ENCODE peak calls at places on chromosomes 7 and 10, in six cellular contexts. One of them, this sample, is unnamed.

GRCh38 chr7:1567082-1567771 is 2.6 kb downstream of the PSMG3 start:
- DNase-seq in right atrium auricular region: no peak
- DNase-seq in choroid plexus epithelial cell: peak
- DNase-seq in HTR-8/SVneo: no peak
- DNase-seq in NCI-H774: no peak
- DNase-seq in hippocampal formation: no peak
- DNase-seq in this sample: peak

GRCh38 chr7:130148561-130148960 is 56.6 kb downstream of the TMEM209 start:
- DNase-seq in NCI-H774: no peak
- DNase-seq in right atrium auricular region: no peak
- DNase-seq in HTR-8/SVneo: no peak
- DNase-seq in choroid plexus epithelial cell: no peak
- DNase-seq in hippocampal formation: no peak
- DNase-seq in this sample: no peak

GRCh38 chr7:40760293-40760964 is 625.6 kb downstream of the SUGCT start:
- DNase-seq in NCI-H774: no peak
- DNase-seq in right atrium auricular region: no peak
- DNase-seq in choroid plexus epithelial cell: no peak
- DNase-seq in hippocampal formation: no peak
- DNase-seq in HTR-8/SVneo: no peak
- DNase-seq in this sample: no peak

GRCh38 chr7:108143658-108144420 is 13.7 kb upstream of the LAMB4 start:
- DNase-seq in right atrium auricular region: no peak
- DNase-seq in choroid plexus epithelial cell: no peak
- DNase-seq in HTR-8/SVneo: no peak
- DNase-seq in NCI-H774: no peak
- DNase-seq in hippocampal formation: no peak
- DNase-seq in this sample: no peak

GRCh38 chr10:12605580-12606405 is 256.4 kb downstream of the CAMK1D start:
- DNase-seq in NCI-H774: peak
- DNase-seq in hippocampal formation: peak
- DNase-seq in right atrium auricular region: peak
- DNase-seq in HTR-8/SVneo: peak
- DNase-seq in choroid plexus epithelial cell: peak
- DNase-seq in this sample: peak

GRCh38 chr7:2279873-2280272 is 34.4 kb downstream of the SNX8 start:
- DNase-seq in hippocampal formation: no peak
- DNase-seq in choroid plexus epithelial cell: peak
- DNase-seq in HTR-8/SVneo: no peak
- DNase-seq in right atrium auricular region: no peak
- DNase-seq in NCI-H774: no peak
- DNase-seq in this sample: no peak

GRCh38 chr7:1952781-1953180 is 280.0 kb downstream of the MAD1L1 start:
- DNase-seq in right atrium auricular region: no peak
- DNase-seq in hippocampal formation: no peak
- DNase-seq in HTR-8/SVneo: no peak
- DNase-seq in choroid plexus epithelial cell: no peak
- DNase-seq in NCI-H774: no peak
- DNase-seq in this sample: no peak

GRCh38 chr10:131993298-131993674 is 11.6 kb upstream of the BNIP3 start:
- DNase-seq in hippocampal formation: no peak
- DNase-seq in NCI-H774: no peak
- DNase-seq in choroid plexus epithelial cell: no peak
- DNase-seq in HTR-8/SVneo: no peak
- DNase-seq in right atrium auricular region: no peak
- DNase-seq in this sample: no peak

GRCh38 chr7:49766966-49767365 is 6.5 kb upstream of the VWC2 start:
- DNase-seq in right atrium auricular region: no peak
- DNase-seq in hippocampal formation: no peak
- DNase-seq in NCI-H774: no peak
- DNase-seq in choroid plexus epithelial cell: no peak
- DNase-seq in HTR-8/SVneo: no peak
- DNase-seq in this sample: no peak

GRCh38 chr7:4191525-4191924 is 490.6 kb upstream of the FOXK1 start:
- DNase-seq in hippocampal formation: no peak
- DNase-seq in choroid plexus epithelial cell: no peak
- DNase-seq in NCI-H774: no peak
- DNase-seq in right atrium auricular region: no peak
- DNase-seq in HTR-8/SVneo: no peak
- DNase-seq in this sample: no peak

GRCh38 chr7:24241216-24241615 is 42.8 kb upstream of the NPY start:
- DNase-seq in hippocampal formation: no peak
- DNase-seq in NCI-H774: no peak
- DNase-seq in right atrium auricular region: no peak
- DNase-seq in HTR-8/SVneo: no peak
- DNase-seq in choroid plexus epithelial cell: no peak
- DNase-seq in this sample: no peak

GRCh38 chr10:13894412-13895093 is 307.8 kb downstream of the PRPF18 start:
- DNase-seq in hippocampal formation: no peak
- DNase-seq in choroid plexus epithelial cell: no peak
- DNase-seq in right atrium auricular region: no peak
- DNase-seq in HTR-8/SVneo: no peak
- DNase-seq in NCI-H774: no peak
- DNase-seq in this sample: no peak

GRCh38 chr7:92409357-92409756 is 37.9 kb upstream of the GATAD1 start:
- DNase-seq in NCI-H774: no peak
- DNase-seq in hippocampal formation: no peak
- DNase-seq in right atrium auricular region: no peak
- DNase-seq in HTR-8/SVneo: no peak
- DNase-seq in choroid plexus epithelial cell: no peak
- DNase-seq in this sample: no peak

GRCh38 chr10:124296813-124297788 is 121.6 kb downstream of the OAT start:
- DNase-seq in NCI-H774: no peak
- DNase-seq in HTR-8/SVneo: no peak
- DNase-seq in right atrium auricular region: no peak
- DNase-seq in choroid plexus epithelial cell: no peak
- DNase-seq in hippocampal formation: no peak
- DNase-seq in this sample: no peak

GRCh38 chr7:80014507-80014906 is 120.1 kb upstream of the GNAI1 start:
- DNase-seq in HTR-8/SVneo: no peak
- DNase-seq in right atrium auricular region: no peak
- DNase-seq in choroid plexus epithelial cell: peak
- DNase-seq in hippocampal formation: no peak
- DNase-seq in NCI-H774: no peak
- DNase-seq in this sample: peak

GRCh38 chr10:18367840-18368239 is 227.6 kb downstream of the CACNB2 start:
- DNase-seq in NCI-H774: no peak
- DNase-seq in hippocampal formation: no peak
- DNase-seq in HTR-8/SVneo: no peak
- DNase-seq in right atrium auricular region: no peak
- DNase-seq in choroid plexus epithelial cell: no peak
- DNase-seq in this sample: no peak

This sample was measured in LoVo.